ENCODE peak calls at places on chromosomes 6 and 20, in nine cellular contexts. H is effector memory CD8-positive, alpha-beta T cell; K is HS-5; P is NCI-H1436; R is pancreas; J is NCI-H1092; W is OCI-LY7; U is activated CD8-positive, alpha-beta memory T cell treated with anti-CD3 and anti-CD28 coated beads for 1 hour; V is stimulated activated CD4-positive, alpha-beta T cell treated with anti-CD3 and anti-CD28 coated beads, Interleukin-2, amount 100 ng/mL, for 48 hours. G is an unnamed sample.

GRCh38 chr6:147142684-147143245 is 61.5 kb upstream of the STXBP5 start:
- DNase-seq in H (no peak), K (no peak), P (no peak), R (no peak), J (no peak), W (no peak), U (no peak), V (no peak), G (no peak)

GRCh38 chr6:81362246-81362645 is 390.2 kb downstream of the TENT5A start:
- DNase-seq in H (no peak), K (peak), P (no peak), R (no peak), J (no peak), W (no peak), U (no peak), V (no peak), G (no peak)

GRCh38 chr6:35718354-35718695 is 18.5 kb upstream of the ARMC12 start:
- DNase-seq in H (no peak), K (no peak), P (no peak), R (no peak), J (no peak), W (no peak), U (no peak), V (no peak), G (no peak)

GRCh38 chr6:11143394-11144371 is 32.2 kb upstream of the ERVFRD-1 start:
- DNase-seq in H (no peak), K (peak), P (no peak), R (peak), J (no peak), W (no peak), U (no peak), V (no peak), G (no peak)

GRCh38 chr6:87350516-87350915 is 5.9 kb downstream of the C6orf163 start:
- DNase-seq in H (no peak), K (no peak), P (no peak), R (no peak), J (no peak), W (no peak), U (no peak), V (no peak), G (no peak)

GRCh38 chr6:106823732-106824351 is 150.7 kb downstream of the CD24 start:
- DNase-seq in H (no peak), K (no peak), P (no peak), R (peak), J (no peak), W (no peak), U (no peak), V (no peak), G (no peak)

GRCh38 chr20:51488331-51488730 is 54.2 kb downstream of the NFATC2 start:
- DNase-seq in H (no peak), K (no peak), P (no peak), R (no peak), J (no peak), W (no peak), U (no peak), V (no peak), G (no peak)

GRCh38 chr6:165661416-165662001 is 1.5 kb downstream of the PDE10A start:
- DNase-seq in H (no peak), K (no peak), P (no peak), R (no peak), J (no peak), W (no peak), U (no peak), V (no peak), G (peak)

GRCh38 chr20:47181056-47181862 is 175.2 kb downstream of the ZMYND8 start:
- DNase-seq in H (no peak), K (peak), P (no peak), R (no peak), J (no peak), W (peak), U (no peak), V (no peak), G (peak)

GRCh38 chr20:6920991-6921613 is 153.6 kb downstream of the BMP2 start:
- DNase-seq in H (no peak), K (no peak), P (no peak), R (no peak), J (no peak), W (no peak), U (no peak), V (no peak), G (no peak)

GRCh38 chr6:148793721-148794120 is 46.9 kb downstream of the UST start:
- DNase-seq in H (no peak), K (no peak), P (no peak), R (no peak), J (no peak), W (no peak), U (no peak), V (no peak), G (no peak)

GRCh38 chr6:94341173-94341572 is 921.8 kb upstream of the EPHA7 start:
- DNase-seq in H (no peak), K (no peak), P (no peak), R (no peak), J (no peak), W (no peak), U (no peak), V (no peak), G (no peak)

GRCh38 chr6:43477235-43478007 is at the start of gene TJAP1:
- DNase-seq in H (peak), K (no peak), P (peak), R (peak), J (peak), W (peak), U (peak), V (peak), G (peak)

GRCh38 chr20:41304413-41305079 is 13.0 kb downstream of the ZHX3 start:
- DNase-seq in H (no peak), K (no peak), P (no peak), R (no peak), J (no peak), W (no peak), U (no peak), V (no peak), G (no peak)

GRCh38 chr6:35327349-35328027 is 14.9 kb upstream of the PPARD start:
- DNase-seq in H (peak), K (no peak), P (peak), R (peak), J (peak), W (peak), U (peak), V (peak), G (peak)

GRCh38 chr20:36092424-36093024 is 62.0 kb upstream of the EPB41L1 start:
- DNase-seq in H (no peak), K (no peak), P (no peak), R (no peak), J (no peak), W (no peak), U (no peak), V (peak), G (peak)

GRCh38 chr6:122640377-122640776 is 30.2 kb downstream of the PKIB start:
- DNase-seq in H (no peak), K (no peak), P (no peak), R (no peak), J (no peak), W (no peak), U (no peak), V (no peak), G (no peak)

GRCh38 chr20:36384022-36384619 is 78.0 kb downstream of the DLGAP4 start:
- DNase-seq in H (no peak), K (no peak), P (no peak), R (no peak), J (no peak), W (peak), U (no peak), V (peak), G (peak)

GRCh38 chr20:7606941-7607340 is 333.3 kb downstream of the HAO1 start:
- DNase-seq in H (no peak), K (no peak), P (no peak), R (no peak), J (no peak), W (no peak), U (no peak), V (no peak), G (no peak)

GRCh38 chr6:106658469-106658868 is 29.1 kb downstream of the QRSL1 start:
- DNase-seq in H (no peak), K (no peak), P (no peak), R (no peak), J (no peak), W (peak), U (no peak), V (no peak), G (no peak)

GRCh38 chr6:84728602-84729001 is 35.8 kb downstream of the TBX18 start:
- DNase-seq in H (no peak), K (no peak), P (peak), R (no peak), J (no peak), W (peak), U (no peak), V (no peak), G (no peak)

GRCh38 chr6:88165877-88166492 is at the start of gene CNR1:
- DNase-seq in H (no peak), K (no peak), P (peak), R (peak), J (peak), W (peak), U (no peak), V (peak), G (no peak)

GRCh38 chr20:24097506-24098245 is 109.1 kb upstream of the GGTLC1 start:
- DNase-seq in H (no peak), K (no peak), P (no peak), R (no peak), J (no peak), W (no peak), U (no peak), V (no peak), G (no peak)

GRCh38 chr6:131843768-131844167 is 35.9 kb downstream of the ENPP1 start:
- DNase-seq in H (no peak), K (no peak), P (no peak), R (no peak), J (no peak), W (no peak), U (no peak), V (no peak), G (no peak)

GRCh38 chr6:81515562-81516453 is 236.7 kb downstream of the TENT5A start:
- DNase-seq in H (no peak), K (no peak), P (no peak), R (no peak), J (no peak), W (no peak), U (no peak), V (no peak), G (no peak)

GRCh38 chr6:30411515-30412207 is 66.7 kb downstream of the RPP21 start:
- DNase-seq in H (peak), K (no peak), P (peak), R (peak), J (no peak), W (peak), U (peak), V (peak), G (no peak)

G was measured in GM13977.